ENCODE peak calls at places on chromosomes 5 and 9, in ten cellular contexts. One of them, this sample, is unnamed.

GRCh38 chr9:134230942-134231325 is 66.6 kb upstream of the RNU6ATAC start:
- DNase-seq in GM20000: no peak
- DNase-seq in sigmoid colon: no peak
- DNase-seq in ACHN: no peak
- DNase-seq in cardiac muscle cell: no peak
- DNase-seq in NCI-H2029: no peak
- DNase-seq in germinal center: no peak
- DNase-seq in RPMI7951: no peak
- DNase-seq in OCI-LY7: no peak
- DNase-seq in kidney tubule cell: no peak
- DNase-seq in this sample: no peak

GRCh38 chr9:119114681-119115080 is 254.6 kb downstream of the BRINP1 start:
- DNase-seq in GM20000: no peak
- DNase-seq in sigmoid colon: no peak
- DNase-seq in ACHN: no peak
- DNase-seq in cardiac muscle cell: no peak
- DNase-seq in NCI-H2029: no peak
- DNase-seq in germinal center: no peak
- DNase-seq in RPMI7951: no peak
- DNase-seq in OCI-LY7: no peak
- DNase-seq in kidney tubule cell: no peak
- DNase-seq in this sample: no peak

GRCh38 chr5:556909-557441 is 32.7 kb upstream of the SLC9A3 start:
- DNase-seq in GM20000: peak; percentile 26
- DNase-seq in sigmoid colon: peak; percentile 34
- DNase-seq in ACHN: no peak
- DNase-seq in cardiac muscle cell: no peak
- DNase-seq in NCI-H2029: no peak
- DNase-seq in germinal center: no peak
- DNase-seq in RPMI7951: no peak
- DNase-seq in OCI-LY7: no peak
- DNase-seq in kidney tubule cell: no peak
- DNase-seq in this sample: no peak

GRCh38 chr9:92963831-92964606 is 16.7 kb downstream of the FGD3 start:
- DNase-seq in GM20000: peak; percentile 70
- DNase-seq in sigmoid colon: no peak
- DNase-seq in ACHN: no peak
- DNase-seq in cardiac muscle cell: no peak
- DNase-seq in NCI-H2029: no peak
- DNase-seq in germinal center: peak; percentile 68
- DNase-seq in RPMI7951: no peak
- DNase-seq in OCI-LY7: peak; percentile 93
- DNase-seq in kidney tubule cell: no peak
- DNase-seq in this sample: no peak

GRCh38 chr5:87686018-87686417 is 273.3 kb upstream of the CCNH start:
- DNase-seq in GM20000: no peak
- DNase-seq in sigmoid colon: no peak
- DNase-seq in ACHN: no peak
- DNase-seq in cardiac muscle cell: no peak
- DNase-seq in NCI-H2029: no peak
- DNase-seq in germinal center: no peak
- DNase-seq in RPMI7951: no peak
- DNase-seq in OCI-LY7: no peak
- DNase-seq in kidney tubule cell: no peak
- DNase-seq in this sample: no peak

GRCh38 chr5:133806847-133807246 is 161.6 kb downstream of the C5orf15 start:
- DNase-seq in GM20000: no peak
- DNase-seq in sigmoid colon: no peak
- DNase-seq in ACHN: no peak
- DNase-seq in cardiac muscle cell: no peak
- DNase-seq in NCI-H2029: peak; percentile 76
- DNase-seq in germinal center: no peak
- DNase-seq in RPMI7951: no peak
- DNase-seq in OCI-LY7: no peak
- DNase-seq in kidney tubule cell: no peak
- DNase-seq in this sample: no peak

GRCh38 chr5:165457854-165458481 is 1952.5 kb downstream of the MAT2B start:
- DNase-seq in GM20000: no peak
- DNase-seq in sigmoid colon: no peak
- DNase-seq in ACHN: peak; percentile 33
- DNase-seq in cardiac muscle cell: peak; percentile 62
- DNase-seq in NCI-H2029: no peak
- DNase-seq in germinal center: no peak
- DNase-seq in RPMI7951: peak; percentile 2
- DNase-seq in OCI-LY7: peak; percentile 1
- DNase-seq in kidney tubule cell: peak; percentile 48
- DNase-seq in this sample: peak; percentile 40

GRCh38 chr9:101571114-101571513 is 23.7 kb downstream of the PPP3R2 start:
- DNase-seq in GM20000: no peak
- DNase-seq in sigmoid colon: no peak
- DNase-seq in ACHN: no peak
- DNase-seq in cardiac muscle cell: no peak
- DNase-seq in NCI-H2029: no peak
- DNase-seq in germinal center: no peak
- DNase-seq in RPMI7951: no peak
- DNase-seq in OCI-LY7: no peak
- DNase-seq in kidney tubule cell: no peak
- DNase-seq in this sample: no peak

GRCh38 chr5:95794070-95794516 is 28.4 kb downstream of the GLRX start:
- DNase-seq in GM20000: no peak
- DNase-seq in sigmoid colon: no peak
- DNase-seq in ACHN: no peak
- DNase-seq in cardiac muscle cell: no peak
- DNase-seq in NCI-H2029: no peak
- DNase-seq in germinal center: no peak
- DNase-seq in RPMI7951: no peak
- DNase-seq in OCI-LY7: no peak
- DNase-seq in kidney tubule cell: no peak
- DNase-seq in this sample: no peak

GRCh38 chr9:107645464-107645833 is 155.9 kb upstream of the KLF4 start:
- DNase-seq in GM20000: no peak
- DNase-seq in sigmoid colon: no peak
- DNase-seq in ACHN: no peak
- DNase-seq in cardiac muscle cell: no peak
- DNase-seq in NCI-H2029: no peak
- DNase-seq in germinal center: no peak
- DNase-seq in RPMI7951: no peak
- DNase-seq in OCI-LY7: no peak
- DNase-seq in kidney tubule cell: no peak
- DNase-seq in this sample: no peak

GRCh38 chr9:703392-703791 is 138.1 kb upstream of the DMRT1 start:
- DNase-seq in GM20000: no peak
- DNase-seq in sigmoid colon: no peak
- DNase-seq in ACHN: no peak
- DNase-seq in cardiac muscle cell: no peak
- DNase-seq in NCI-H2029: no peak
- DNase-seq in germinal center: no peak
- DNase-seq in RPMI7951: no peak
- DNase-seq in OCI-LY7: no peak
- DNase-seq in kidney tubule cell: no peak
- DNase-seq in this sample: no peak

GRCh38 chr5:40847525-40847924 is 6.4 kb downstream of the CARD6 start:
- DNase-seq in GM20000: no peak
- DNase-seq in sigmoid colon: no peak
- DNase-seq in ACHN: no peak
- DNase-seq in cardiac muscle cell: no peak
- DNase-seq in NCI-H2029: no peak
- DNase-seq in germinal center: no peak
- DNase-seq in RPMI7951: no peak
- DNase-seq in OCI-LY7: no peak
- DNase-seq in kidney tubule cell: no peak
- DNase-seq in this sample: no peak

GRCh38 chr9:93488239-93488638 is 34.9 kb upstream of the FAM120AOS start:
- DNase-seq in GM20000: no peak
- DNase-seq in sigmoid colon: no peak
- DNase-seq in ACHN: no peak
- DNase-seq in cardiac muscle cell: no peak
- DNase-seq in NCI-H2029: no peak
- DNase-seq in germinal center: no peak
- DNase-seq in RPMI7951: no peak
- DNase-seq in OCI-LY7: no peak
- DNase-seq in kidney tubule cell: no peak
- DNase-seq in this sample: no peak

GRCh38 chr9:124467410-124468060 is 17.3 kb downstream of the ADGRD2 start:
- DNase-seq in GM20000: no peak
- DNase-seq in sigmoid colon: no peak
- DNase-seq in ACHN: no peak
- DNase-seq in cardiac muscle cell: no peak
- DNase-seq in NCI-H2029: no peak
- DNase-seq in germinal center: no peak
- DNase-seq in RPMI7951: no peak
- DNase-seq in OCI-LY7: no peak
- DNase-seq in kidney tubule cell: no peak
- DNase-seq in this sample: no peak

GRCh38 chr5:42015681-42016080 is 90.6 kb downstream of the FBXO4 start:
- DNase-seq in GM20000: no peak
- DNase-seq in sigmoid colon: no peak
- DNase-seq in ACHN: no peak
- DNase-seq in cardiac muscle cell: no peak
- DNase-seq in NCI-H2029: no peak
- DNase-seq in germinal center: no peak
- DNase-seq in RPMI7951: peak; percentile 28
- DNase-seq in OCI-LY7: no peak
- DNase-seq in kidney tubule cell: peak; percentile 9
- DNase-seq in this sample: no peak

GRCh38 chr9:135126480-135127187 is 39.2 kb downstream of the OLFM1 start:
- DNase-seq in GM20000: no peak
- DNase-seq in sigmoid colon: no peak
- DNase-seq in ACHN: no peak
- DNase-seq in cardiac muscle cell: no peak
- DNase-seq in NCI-H2029: no peak
- DNase-seq in germinal center: no peak
- DNase-seq in RPMI7951: peak; percentile 81
- DNase-seq in OCI-LY7: no peak
- DNase-seq in kidney tubule cell: peak; percentile 11
- DNase-seq in this sample: peak; percentile 88

GRCh38 chr9:128341435-128341849 is 1.1 kb downstream of the SLC27A4 start:
- DNase-seq in GM20000: peak; percentile 90
- DNase-seq in sigmoid colon: peak; percentile 80
- DNase-seq in ACHN: peak; percentile 76
- DNase-seq in cardiac muscle cell: peak; percentile 78
- DNase-seq in NCI-H2029: peak; percentile 62
- DNase-seq in germinal center: peak; percentile 80
- DNase-seq in RPMI7951: peak; percentile 65
- DNase-seq in OCI-LY7: peak; percentile 84
- DNase-seq in kidney tubule cell: peak; percentile 82
- DNase-seq in this sample: peak; percentile 68

GRCh38 chr9:3856592-3856991 is 330.8 kb upstream of the RFX3 start:
- DNase-seq in GM20000: no peak
- DNase-seq in sigmoid colon: no peak
- DNase-seq in ACHN: no peak
- DNase-seq in cardiac muscle cell: no peak
- DNase-seq in NCI-H2029: no peak
- DNase-seq in germinal center: no peak
- DNase-seq in RPMI7951: peak; percentile 51
- DNase-seq in OCI-LY7: no peak
- DNase-seq in kidney tubule cell: no peak
- DNase-seq in this sample: peak; percentile 51

GRCh38 chr5:96957125-96958041 is 21.5 kb downstream of the LNPEP start:
- DNase-seq in GM20000: no peak
- DNase-seq in sigmoid colon: no peak
- DNase-seq in ACHN: no peak
- DNase-seq in cardiac muscle cell: no peak
- DNase-seq in NCI-H2029: peak; percentile 36
- DNase-seq in germinal center: no peak
- DNase-seq in RPMI7951: no peak
- DNase-seq in OCI-LY7: peak; percentile 33
- DNase-seq in kidney tubule cell: no peak
- DNase-seq in this sample: no peak

GRCh38 chr9:8784813-8785212 is 985.2 kb upstream of the DMAC1 start:
- DNase-seq in GM20000: no peak
- DNase-seq in sigmoid colon: no peak
- DNase-seq in ACHN: no peak
- DNase-seq in cardiac muscle cell: no peak
- DNase-seq in NCI-H2029: no peak
- DNase-seq in germinal center: no peak
- DNase-seq in RPMI7951: no peak
- DNase-seq in OCI-LY7: no peak
- DNase-seq in kidney tubule cell: no peak
- DNase-seq in this sample: no peak

GRCh38 chr5:39209924-39210323 is 9.4 kb downstream of the FYB1 start:
- DNase-seq in GM20000: no peak
- DNase-seq in sigmoid colon: no peak
- DNase-seq in ACHN: no peak
- DNase-seq in cardiac muscle cell: no peak
- DNase-seq in NCI-H2029: no peak
- DNase-seq in germinal center: no peak
- DNase-seq in RPMI7951: peak; percentile 35
- DNase-seq in OCI-LY7: no peak
- DNase-seq in kidney tubule cell: no peak
- DNase-seq in this sample: no peak

This sample was measured in HT1080.